ENCODE peak calls at places on chromosomes 6 and 20, in nine cellular contexts. L is NCI-H226; I is WTC11; C is psoas muscle; Z is fibroblast of mammary gland; T is ACHN; N is ELR; P is ecto neural progenitor cell; Q is activated naive CD4-positive, alpha-beta T cell treated with anti-CD3 and anti-CD28 coated beads, Interleukin-2, amount 50 U/mL, for 16 hours. F is an unnamed sample.

GRCh38 chr6:79526897-79527296 is 10.3 kb downstream of the LCA5 start:
- DNase-seq in L (no peak), I (no peak), C (no peak), Z (no peak), T (no peak), N (no peak), P (no peak), Q (no peak), F (no peak)

GRCh38 chr6:131761061-131761761 is 46.6 kb upstream of the ENPP1 start:
- DNase-seq in L (peak; percentile 50), I (no peak), C (no peak), Z (peak; percentile 87), T (no peak), N (peak; percentile 86), P (no peak), Q (no peak), F (peak; percentile 72)

GRCh38 chr6:116028233-116028632 is 32.5 kb downstream of the FRK start:
- DNase-seq in L (no peak), I (no peak), C (no peak), Z (no peak), T (no peak), N (no peak), P (no peak), Q (no peak), F (no peak)

GRCh38 chr6:118705799-118706481 is 54.5 kb upstream of the CEP85L start:
- DNase-seq in L (peak; percentile 88), I (peak; percentile 37), C (no peak), Z (peak; percentile 58), T (peak; percentile 83), N (peak; percentile 51), P (no peak), Q (no peak), F (peak; percentile 89)

GRCh38 chr6:125918230-125918629 is 38.3 kb upstream of the HINT3 start:
- DNase-seq in L (no peak), I (no peak), C (no peak), Z (no peak), T (no peak), N (no peak), P (no peak), Q (no peak), F (no peak)

GRCh38 chr6:37819802-37820712 is 530 bp downstream of the ZFAND3 start:
- DNase-seq in L (peak; percentile 95), I (peak; percentile 26), C (peak; percentile 68), Z (peak; percentile 65), T (peak; percentile 83), N (peak; percentile 82), P (no peak), Q (peak; percentile 44), F (peak; percentile 74)

GRCh38 chr6:53484409-53485280 is 60.3 kb downstream of the GCLC start:
- DNase-seq in L (no peak), I (peak; percentile 62), C (no peak), Z (peak; percentile 81), T (peak; percentile 64), N (peak; percentile 78), P (peak; percentile 63), Q (peak; percentile 68), F (peak; percentile 74)

GRCh38 chr6:131250121-131250520 is 114.9 kb downstream of the AKAP7 start:
- DNase-seq in L (no peak), I (peak; percentile 48), C (peak; percentile 24), Z (peak; percentile 52), T (peak; percentile 63), N (peak; percentile 43), P (peak; percentile 64), Q (peak; percentile 15), F (peak; percentile 57)

GRCh38 chr20:56995635-56996075 is 270.8 kb downstream of the BMP7 start:
- DNase-seq in L (no peak), I (peak; percentile 78), C (no peak), Z (peak; percentile 2), T (no peak), N (peak; percentile 46), P (peak; percentile 76), Q (no peak), F (no peak)

GRCh38 chr6:42259841-42260395 is 42.3 kb upstream of the MRPS10 start:
- DNase-seq in L (no peak), I (no peak), C (no peak), Z (peak; percentile 72), T (no peak), N (no peak), P (no peak), Q (no peak), F (no peak)

GRCh38 chr20:5557123-5557522 is 193.1 kb upstream of the SHLD1 start:
- DNase-seq in L (no peak), I (peak; percentile 69), C (peak; percentile 27), Z (peak; percentile 59), T (peak; percentile 50), N (peak; percentile 57), P (peak; percentile 55), Q (peak; percentile 55), F (peak; percentile 59)

GRCh38 chr20:50691585-50692552 is 527 bp upstream of the RIPOR3 start:
- DNase-seq in L (no peak), I (peak; percentile 41), C (peak; percentile 22), Z (peak; percentile 88), T (no peak), N (peak; percentile 67), P (no peak), Q (no peak), F (peak; percentile 76)

GRCh38 chr20:53738039-53738944 is 144.7 kb upstream of the ZNF217 start:
- DNase-seq in L (no peak), I (peak; percentile 64), C (peak; percentile 40), Z (peak; percentile 73), T (no peak), N (peak; percentile 92), P (peak; percentile 78), Q (no peak), F (peak; percentile 93)

GRCh38 chr6:34146021-34146782 is at the start of gene GRM4:
- DNase-seq in L (no peak), I (peak; percentile 19), C (no peak), Z (no peak), T (no peak), N (no peak), P (no peak), Q (no peak), F (no peak)

GRCh38 chr20:40449974-40450616 is 238.9 kb downstream of the MAFB start:
- DNase-seq in L (no peak), I (no peak), C (no peak), Z (no peak), T (no peak), N (no peak), P (no peak), Q (no peak), F (no peak)

GRCh38 chr6:97663252-97663651 is 380.2 kb upstream of the MMS22L start:
- DNase-seq in L (no peak), I (no peak), C (no peak), Z (no peak), T (no peak), N (no peak), P (no peak), Q (no peak), F (no peak)

GRCh38 chr20:48783533-48784272 is 44.1 kb downstream of the PREX1 start:
- DNase-seq in L (no peak), I (no peak), C (no peak), Z (no peak), T (no peak), N (peak; percentile 23), P (no peak), Q (no peak), F (no peak)

GRCh38 chr6:69835414-69836179 is 30.8 kb upstream of the COL19A1 start:
- DNase-seq in L (no peak), I (no peak), C (no peak), Z (peak; percentile 79), T (peak; percentile 65), N (peak; percentile 77), P (no peak), Q (no peak), F (peak; percentile 62)

GRCh38 chr20:38197217-38198008 is 32.3 kb upstream of the TGM2 start:
- DNase-seq in L (peak; percentile 24), I (no peak), C (no peak), Z (no peak), T (no peak), N (no peak), P (no peak), Q (no peak), F (no peak)